ENCODE peak calls at places on chromosomes 13 and 19, in seven cellular contexts. W is stimulated activated CD4-positive, alpha-beta T cell treated with anti-CD3 and anti-CD28 coated beads, Interleukin-15, amount 100 ng/mL, for 24 hours; A is dorsolateral prefrontal cortex; U is activated gamma-delta T cell treated with Interleukin-2 at 50 U/mL for 16 hours; M is T1000; J is AG04450; P is activated T-helper 9 cell treated with anti-CD3 and anti-CD28 coated beads, Interleukin-2, amount 50 U/mL, for 16 hours. Y is an unnamed sample.

GRCh38 chr13:86567119-86567518 is 767.9 kb upstream of the SLITRK6 start:
- DNase-seq in W (no peak), J (no peak), M (no peak), P (no peak), A (no peak), U (no peak), Y (no peak)

GRCh38 chr13:72109863-72110262 is 242.9 kb upstream of the DACH1 start:
- DNase-seq in U (no peak), J (no peak), W (no peak), P (no peak), M (no peak), A (no peak), Y (no peak)

GRCh38 chr19:10952809-10953208 is 8.0 kb upstream of the SMARCA4 start:
- DNase-seq in M (no peak), A (no peak), P (no peak), J (no peak), W (no peak), U (no peak), Y (no peak)

GRCh38 chr13:41008349-41008980 is 10.7 kb downstream of the ELF1 start:
- DNase-seq in P (no peak), U (no peak), J (peak), M (no peak), W (no peak), A (no peak), Y (peak)

GRCh38 chr19:2424686-2425621 is 2.4 kb downstream of the TIMM13 start:
- DNase-seq in U (no peak), M (peak), J (peak), P (no peak), A (peak), W (no peak), Y (no peak)

GRCh38 chr19:58586131-58586765 is 13.1 kb upstream of the MZF1 start:
- DNase-seq in W (no peak), J (no peak), M (no peak), U (no peak), P (no peak), A (no peak), Y (no peak)

GRCh38 chr19:48613852-48614435 is 932 bp downstream of the FAM83E start:
- DNase-seq in W (peak), M (no peak), J (no peak), A (no peak), U (no peak), P (no peak), Y (no peak)

GRCh38 chr13:31012285-31013024 is 80.0 kb downstream of the TEX26 start:
- DNase-seq in J (no peak), P (no peak), A (no peak), U (no peak), W (no peak), M (no peak), Y (peak)

GRCh38 chr19:18488838-18489626 is 32.8 kb downstream of the ELL start:
- DNase-seq in U (no peak), A (peak), P (no peak), J (no peak), M (no peak), W (no peak), Y (peak)

GRCh38 chr19:55590621-55591020 is 8.7 kb downstream of the FIZ1 start:
- DNase-seq in M (no peak), U (no peak), J (no peak), P (no peak), A (no peak), W (peak), Y (peak)

GRCh38 chr13:36453518-36453917 is 21.2 kb downstream of the CCNA1 start:
- DNase-seq in W (no peak), A (no peak), M (no peak), J (no peak), U (no peak), P (no peak), Y (peak)

GRCh38 chr13:113741101-113741731 is 17.8 kb upstream of the TMEM255B start:
- DNase-seq in W (peak), J (no peak), M (no peak), A (no peak), P (no peak), U (no peak), Y (no peak)

GRCh38 chr19:45809643-45810159 is 5.4 kb downstream of the RSPH6A start:
- DNase-seq in J (peak), A (no peak), W (no peak), M (no peak), P (no peak), U (no peak), Y (peak)

GRCh38 chr13:24822640-24823039 is 58.7 kb downstream of the RNF17 start:
- DNase-seq in A (no peak), W (no peak), U (no peak), J (no peak), P (no peak), M (no peak), Y (no peak)

GRCh38 chr19:39413269-39413902 is 917 bp downstream of the PLEKHG2 start:
- DNase-seq in U (no peak), M (peak), W (no peak), A (no peak), P (no peak), J (no peak), Y (no peak)

GRCh38 chr13:75324413-75324940 is 157.5 kb downstream of the TBC1D4 start:
- DNase-seq in P (no peak), U (no peak), M (no peak), A (no peak), W (no peak), J (no peak), Y (no peak)

GRCh38 chr13:41809962-41810361 is 150.9 kb downstream of the VWA8 start:
- DNase-seq in P (no peak), M (no peak), W (no peak), J (no peak), U (no peak), A (no peak), Y (no peak)

GRCh38 chr19:3852614-3853254 is 16.1 kb downstream of the ZFR2 start:
- DNase-seq in P (no peak), M (peak), U (peak), A (no peak), W (peak), J (no peak), Y (peak)

GRCh38 chr19:47663911-47664771 is 49.1 kb upstream of the EHD2 start:
- DNase-seq in U (no peak), W (no peak), M (peak), J (peak), A (peak), P (no peak), Y (peak)

GRCh38 chr19:9751449-9751848 is 17.1 kb downstream of the ZNF846 start:
- DNase-seq in M (no peak), W (no peak), P (no peak), J (no peak), A (no peak), U (no peak), Y (no peak)

GRCh38 chr13:20703785-20704458 is 423 bp downstream of the IL17D start:
- DNase-seq in M (peak), A (peak), J (peak), U (peak), W (peak), P (peak), Y (peak)

GRCh38 chr13:44765076-44765475 is 188.9 kb upstream of the TSC22D1 start:
- DNase-seq in J (no peak), A (no peak), W (no peak), U (no peak), M (no peak), P (no peak), Y (no peak)

GRCh38 chr13:77554079-77554478 is 18.6 kb downstream of the SCEL start:
- DNase-seq in W (no peak), P (no peak), U (no peak), J (no peak), A (no peak), M (no peak), Y (no peak)

Y was measured in MCF 10A.